ENCODE peak calls at places on chromosomes 11 and 22, in ten cellular contexts. P, H, Q, M, D, F, I, J, O and C are unnamed samples.

GRCh38 chr11:134532921-134533421 is 120.9 kb upstream of the B3GAT1 start:
- DNase-seq in P (no peak), H (peak), Q (no peak), M (no peak), D (no peak), F (no peak), I (no peak), J (peak), O (no peak), C (no peak)

GRCh38 chr11:59011672-59012071 is 72.4 kb downstream of the GLYATL1 start:
- DNase-seq in P (no peak), H (peak), Q (peak), M (peak), D (no peak), F (no peak), I (no peak), J (no peak), O (no peak), C (no peak)

GRCh38 chr22:27540247-27540646 is 261.3 kb downstream of the MN1 start:
- DNase-seq in P (no peak), H (no peak), Q (no peak), M (no peak), D (no peak), F (no peak), I (no peak), J (no peak), O (no peak), C (no peak)

GRCh38 chr22:22720724-22721261 is 76.4 kb downstream of the GGTLC2 start:
- DNase-seq in P (no peak), H (no peak), Q (peak), M (peak), D (no peak), F (no peak), I (peak), J (no peak), O (no peak), C (peak)

GRCh38 chr22:17706451-17706900 is 67.8 kb downstream of the BID start:
- DNase-seq in P (no peak), H (peak), Q (peak), M (peak), D (no peak), F (peak), I (peak), J (peak), O (peak), C (peak)

GRCh38 chr11:63608353-63609345 is 5.6 kb downstream of the PLAAT3 start:
- DNase-seq in P (no peak), H (no peak), Q (no peak), M (no peak), D (no peak), F (no peak), I (peak), J (no peak), O (peak), C (peak)

GRCh38 chr11:35218956-35219355 is 80.0 kb downstream of the CD44 start:
- DNase-seq in P (no peak), H (no peak), Q (no peak), M (no peak), D (no peak), F (no peak), I (no peak), J (no peak), O (peak), C (no peak)

GRCh38 chr11:76916712-76917111 is 56.0 kb downstream of the ACER3 start:
- DNase-seq in P (no peak), H (no peak), Q (no peak), M (no peak), D (no peak), F (no peak), I (no peak), J (no peak), O (no peak), C (no peak)

GRCh38 chr11:2175659-2176058 is 4.0 kb upstream of the TH start:
- DNase-seq in P (no peak), H (no peak), Q (peak), M (no peak), D (no peak), F (no peak), I (peak), J (no peak), O (peak), C (peak)

GRCh38 chr22:44483878-44484277 is 14.2 kb downstream of the RTL6 start:
- DNase-seq in P (no peak), H (no peak), Q (no peak), M (no peak), D (no peak), F (no peak), I (no peak), J (no peak), O (no peak), C (no peak)

GRCh38 chr22:50602338-50602700 is 1.7 kb downstream of the MAPK8IP2 start:
- DNase-seq in P (no peak), H (no peak), Q (no peak), M (no peak), D (no peak), F (no peak), I (no peak), J (no peak), O (no peak), C (no peak)

GRCh38 chr11:125062931-125063428 is at the start of gene SLC37A2:
- DNase-seq in P (no peak), H (peak), Q (peak), M (peak), D (peak), F (peak), I (peak), J (peak), O (no peak), C (peak)

GRCh38 chr11:66183581-66184048 is 84.8 kb upstream of the RAB1B start:
- DNase-seq in P (no peak), H (no peak), Q (no peak), M (peak), D (no peak), F (no peak), I (peak), J (no peak), O (no peak), C (no peak)

GRCh38 chr11:2269601-2270321 is 627 bp downstream of the ASCL2 start:
- DNase-seq in P (no peak), H (peak), Q (peak), M (no peak), D (no peak), F (no peak), I (peak), J (peak), O (no peak), C (peak)

GRCh38 chr11:126355324-126355925 is at the start of gene ST3GAL4:
- DNase-seq in P (peak), H (peak), Q (peak), M (peak), D (peak), F (peak), I (peak), J (peak), O (no peak), C (peak)

GRCh38 chr11:11909727-11910126 is 68.0 kb downstream of the USP47 start:
- DNase-seq in P (no peak), H (no peak), Q (no peak), M (no peak), D (no peak), F (no peak), I (peak), J (no peak), O (peak), C (no peak)

GRCh38 chr22:37519268-37520195 is at the start of gene CARD10:
- DNase-seq in P (no peak), H (peak), Q (no peak), M (no peak), D (peak), F (no peak), I (no peak), J (peak), O (no peak), C (peak)

GRCh38 chr11:96054870-96055705 is 131.2 kb upstream of the MTMR2 start:
- DNase-seq in P (no peak), H (no peak), Q (no peak), M (peak), D (no peak), F (no peak), I (peak), J (no peak), O (no peak), C (peak)

GRCh38 chr11:44179173-44179572 is 83.7 kb downstream of the EXT2 start:
- DNase-seq in P (no peak), H (no peak), Q (no peak), M (no peak), D (no peak), F (no peak), I (no peak), J (no peak), O (peak), C (no peak)

GRCh38 chr22:47163876-47164513 is 401.5 kb downstream of the TBC1D22A start:
- DNase-seq in P (no peak), H (peak), Q (peak), M (no peak), D (peak), F (peak), I (no peak), J (no peak), O (no peak), C (no peak)

GRCh38 chr11:88420165-88420781 is 82.7 kb upstream of the CTSC start:
- DNase-seq in P (no peak), H (no peak), Q (peak), M (no peak), D (peak), F (no peak), I (peak), J (peak), O (peak), C (peak)

GRCh38 chr22:47023871-47024270 is 261.4 kb downstream of the TBC1D22A start:
- DNase-seq in P (no peak), H (no peak), Q (no peak), M (no peak), D (no peak), F (no peak), I (no peak), J (no peak), O (no peak), C (no peak)

GRCh38 chr11:126573325-126574076 is 218.0 kb downstream of the ST3GAL4 start:
- DNase-seq in P (no peak), H (peak), Q (no peak), M (no peak), D (no peak), F (no peak), I (no peak), J (no peak), O (no peak), C (no peak)

GRCh38 chr22:41834005-41834975 is 1.4 kb downstream of the SREBF2 start:
- DNase-seq in P (no peak), H (no peak), Q (no peak), M (peak), D (no peak), F (no peak), I (no peak), J (no peak), O (no peak), C (no peak)

GRCh38 chr11:2777871-2778629 is 78.3 kb upstream of the KCNQ1OT1 start:
- DNase-seq in P (no peak), H (peak), Q (peak), M (no peak), D (peak), F (peak), I (no peak), J (peak), O (no peak), C (no peak)

GRCh38 chr11:68670208-68670992 is 13.9 kb upstream of the GAL start:
- DNase-seq in P (no peak), H (no peak), Q (no peak), M (peak), D (no peak), F (no peak), I (no peak), J (no peak), O (no peak), C (no peak)

GRCh38 chr11:71342951-71343827 is 90.8 kb upstream of the SHANK2 start:
- DNase-seq in P (no peak), H (peak), Q (peak), M (peak), D (no peak), F (no peak), I (peak), J (no peak), O (no peak), C (peak)

GRCh38 chr11:10930224-10930960 is 72.5 kb upstream of the ZBED5 start:
- DNase-seq in P (no peak), H (no peak), Q (no peak), M (no peak), D (no peak), F (no peak), I (peak), J (no peak), O (no peak), C (peak)

GRCh38 chr11:115168229-115168671 is 336.0 kb downstream of the CADM1 start:
- DNase-seq in P (no peak), H (no peak), Q (peak), M (no peak), D (no peak), F (no peak), I (no peak), J (peak), O (peak), C (peak)

GRCh38 chr11:32032478-32032877 is 58.4 kb upstream of the RCN1 start:
- DNase-seq in P (no peak), H (no peak), Q (no peak), M (no peak), D (no peak), F (no peak), I (peak), J (no peak), O (no peak), C (peak)

DNA sequence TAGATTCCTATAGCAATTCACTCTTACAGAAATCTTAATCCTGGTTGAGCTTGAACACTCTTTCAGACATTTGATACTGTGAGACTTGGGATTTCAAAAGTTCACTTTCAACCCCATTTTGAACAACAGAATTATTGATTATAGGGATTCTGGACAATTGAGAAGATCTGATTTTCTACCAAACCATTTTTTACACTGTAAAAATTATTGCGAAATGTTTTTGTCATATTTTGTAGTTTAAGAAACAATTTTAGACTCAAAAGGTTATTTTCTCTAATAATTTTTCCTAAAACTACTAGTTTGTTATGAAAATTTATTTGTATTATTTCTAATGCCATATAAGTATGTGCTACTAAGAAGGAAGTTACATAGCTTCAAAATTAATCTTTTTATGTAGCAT is 36.4 kb downstream of the PIWIL4 start:
- DNase-seq in P (no peak), H (no peak), Q (no peak), M (no peak), D (no peak), F (no peak), I (no peak), J (no peak), O (no peak), C (no peak)
- TF ChIP-seq CTCF in P (no peak), H (no peak), Q (no peak), M (no peak), D (no peak), F (no peak), I (no peak), J (no peak), O (no peak), C (no peak)

GRCh38 chr11:120125005-120125404 is 12.9 kb downstream of the TRIM29 start:
- DNase-seq in P (no peak), H (no peak), Q (peak), M (no peak), D (no peak), F (no peak), I (peak), J (no peak), O (no peak), C (peak)

GRCh38 chr11:120123946-120124345 is 14.0 kb downstream of the TRIM29 start:
- DNase-seq in P (no peak), H (no peak), Q (no peak), M (no peak), D (no peak), F (no peak), I (no peak), J (no peak), O (no peak), C (peak)

GRCh38 chr11:120122921-120123683 is 14.8 kb downstream of the TRIM29 start:
- DNase-seq in P (no peak), H (no peak), Q (no peak), M (no peak), D (no peak), F (no peak), I (no peak), J (no peak), O (no peak), C (peak)

GRCh38 chr11:120125509-120125908 is 12.4 kb downstream of the TRIM29 start:
- DNase-seq in P (no peak), H (no peak), Q (no peak), M (no peak), D (no peak), F (no peak), I (no peak), J (no peak), O (no peak), C (no peak)

DNA sequence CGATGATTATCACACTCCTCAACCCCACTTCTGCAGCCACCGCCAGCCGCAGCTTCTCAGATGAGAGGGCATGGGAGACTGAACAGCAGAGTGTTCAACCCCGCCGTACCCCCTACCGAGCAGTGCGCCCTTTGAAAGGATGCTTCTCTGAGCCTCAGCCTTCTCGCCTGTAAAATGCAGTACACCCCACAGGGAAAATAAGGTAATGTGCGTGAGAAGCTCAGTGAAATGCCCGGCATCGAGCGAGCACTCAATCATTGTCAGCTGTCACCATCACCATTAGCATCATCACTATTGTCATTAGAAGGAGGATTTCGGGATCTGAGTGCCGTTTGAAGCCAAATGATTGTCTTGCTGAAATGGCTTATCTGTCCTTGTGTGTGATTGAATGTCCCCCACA is 13.6 kb downstream of the TRIM29 start:
- DNase-seq in P (no peak), H (no peak), Q (no peak), M (no peak), D (no peak), F (no peak), I (no peak), J (no peak), O (no peak), C (no peak)
- H3K4me3 ChIP-seq in P (no peak), H (no peak), Q (no peak), M (no peak), D (no peak), F (no peak), I (no peak), J (no peak), O (no peak), C (no peak)

GRCh38 chr11:8265681-8266241 is 2.1 kb upstream of the LMO1 start:
- DNase-seq in P (no peak), H (peak), Q (no peak), M (no peak), D (no peak), F (no peak), I (no peak), J (no peak), O (no peak), C (no peak)
- TF ChIP-seq CTCF in P (no peak), H (peak), Q (no peak), M (no peak), D (peak), F (no peak), I (peak), J (no peak), O (peak), C (peak)

DNA sequence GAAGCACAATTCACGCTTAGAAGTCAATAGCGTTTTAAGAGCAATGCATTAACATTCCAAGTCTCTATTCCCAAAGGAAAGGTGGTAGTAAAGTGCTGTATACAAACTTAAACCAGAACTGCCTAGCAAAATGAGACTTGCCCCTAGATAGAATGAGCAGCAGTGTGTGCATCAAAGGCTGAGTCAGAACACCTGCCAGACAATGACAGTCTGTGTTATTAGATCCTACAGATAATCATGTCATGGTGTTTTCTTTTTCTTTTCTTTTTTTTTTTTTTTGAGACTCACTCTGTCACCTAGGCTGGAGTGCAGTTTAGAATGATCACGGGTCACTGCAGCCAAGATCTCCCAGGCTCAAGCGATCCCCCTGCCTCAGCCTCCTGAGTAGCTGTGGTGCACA is 1.6 kb downstream of the RTCB start:
- DNase-seq in P (no peak), H (no peak), Q (no peak), M (no peak), D (no peak), F (no peak), I (no peak), J (no peak), O (no peak), C (peak)
- H3K4me3 ChIP-seq in P (peak), H (peak), Q (no peak), M (no peak), D (peak), F (no peak), I (peak), J (peak), O (no peak), C (peak)

DNA sequence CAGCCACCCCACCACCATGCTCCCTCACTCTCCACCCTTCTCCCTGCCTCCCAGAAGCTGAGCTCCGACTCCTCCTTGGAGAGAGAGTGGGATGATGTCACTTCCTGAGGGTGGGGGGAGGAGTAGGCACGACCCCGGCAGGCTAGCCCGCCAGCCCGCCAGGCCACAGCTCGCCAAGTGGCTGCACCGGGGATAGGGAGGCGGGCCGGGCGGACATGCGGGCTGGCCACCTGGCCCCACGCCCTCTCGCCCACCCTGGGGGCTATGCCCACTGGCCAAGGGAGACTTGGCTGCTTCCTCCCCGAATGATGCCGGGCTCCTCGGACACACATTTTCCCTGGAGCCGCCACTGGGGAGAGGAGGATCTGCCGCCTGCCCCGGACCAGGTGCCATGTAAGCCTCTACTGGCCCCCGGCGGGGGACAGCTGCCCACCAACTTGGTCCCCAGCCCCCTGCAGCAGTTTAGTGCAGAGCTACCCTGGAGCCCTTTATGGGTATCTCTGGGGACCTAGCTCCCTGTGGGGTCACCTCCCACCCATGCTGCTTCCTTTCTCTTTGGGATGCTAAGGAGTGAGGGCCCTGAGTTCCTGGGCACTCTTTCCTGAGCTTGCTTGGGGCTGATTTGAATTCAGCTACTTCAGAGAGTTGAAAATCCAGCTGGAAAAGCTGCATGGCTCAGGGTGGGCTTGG is 33.7 kb upstream of the MYRF start:
- DNase-seq in P (no peak), H (peak), Q (no peak), M (no peak), D (peak), F (peak), I (peak), J (peak), O (no peak), C (peak)
- TF ChIP-seq CTCF in P (no peak), H (peak), Q (no peak), M (no peak), D (no peak), F (no peak), I (no peak), J (no peak), O (no peak), C (no peak)

DNA sequence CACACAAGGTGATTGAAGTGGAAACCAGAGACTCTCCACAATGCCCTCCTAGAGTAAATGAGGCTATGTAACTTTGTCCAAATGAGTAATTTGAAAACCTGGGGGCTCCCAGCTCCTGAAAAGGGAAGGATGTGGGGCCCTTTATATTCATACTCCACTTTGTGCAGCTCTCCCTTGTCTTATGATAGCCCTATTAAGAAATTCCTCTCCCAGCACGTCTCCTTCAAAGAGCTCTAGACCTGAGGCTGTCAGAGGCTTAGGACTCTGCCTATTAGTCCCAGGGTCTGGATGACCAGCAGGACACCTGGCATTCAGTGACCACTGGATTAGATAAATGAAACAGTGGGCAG is 2.1 kb downstream of the SLC43A1 start:
- DNase-seq in P (no peak), H (no peak), Q (no peak), M (no peak), D (no peak), F (no peak), I (no peak), J (no peak), O (no peak), C (no peak)
- H3K4me3 ChIP-seq in P (peak), H (no peak), Q (peak), M (peak), D (peak), F (peak), I (no peak), J (no peak), O (no peak), C (no peak)

GRCh38 chr22:49233507-49234100 is 594.1 kb downstream of the BRD1 start:
- DNase-seq in P (no peak), H (no peak), Q (no peak), M (no peak), D (no peak), F (no peak), I (no peak), J (no peak), O (no peak), C (no peak)
- TF ChIP-seq CTCF in P (no peak), H (no peak), Q (no peak), M (no peak), D (no peak), F (no peak), I (no peak), J (no peak), O (no peak), C (no peak)